ENCODE peak calls at places on chromosomes 3 and 15, in eight cellular contexts. Z is nephron progenitor cell, F is endothelial cell, Y is T-helper 1 cell, P is heart left ventricle, L is Kasumi-1, V is astrocyte of the spinal cord, W is A549. T is an unnamed sample.

GRCh38 chr3:126845910-126846309 is 137.0 kb upstream of the PLXNA1 start:
- DNase-seq in Z (no peak), W (no peak), L (no peak), Y (no peak), F (no peak), P (no peak), V (no peak), T (no peak)

GRCh38 chr15:82952156-82953081 is at the start of gene HOMER2:
- DNase-seq in V (no peak), L (peak; percentile 29), W (no peak), F (peak; percentile 28), Z (peak; percentile 71), Y (no peak), P (peak; percentile 18), T (peak; percentile 10)

GRCh38 chr3:181868576-181868975 is 156.9 kb downstream of the SOX2 start:
- DNase-seq in Y (no peak), W (no peak), P (no peak), F (no peak), V (no peak), Z (no peak), L (no peak), T (no peak)

GRCh38 chr15:74317820-74318375 is 49.5 kb downstream of the CYP11A1 start:
- DNase-seq in L (no peak), Y (no peak), W (peak; percentile 44), P (peak; percentile 91), V (peak; percentile 95), F (peak; percentile 55), Z (peak; percentile 62), T (no peak)

GRCh38 chr15:67777071-67777470 is 48.2 kb upstream of the SKOR1 start:
- DNase-seq in Z (no peak), W (no peak), Y (no peak), L (no peak), P (no peak), F (no peak), V (no peak), T (no peak)

GRCh38 chr15:42584031-42584765 is 8.8 kb downstream of the STARD9 start:
- DNase-seq in P (no peak), W (no peak), V (peak; percentile 10), Y (no peak), F (no peak), L (no peak), Z (no peak), T (no peak)

GRCh38 chr3:170560296-170560695 is 25.6 kb downstream of the SLC7A14 start:
- DNase-seq in Z (no peak), W (no peak), F (no peak), L (no peak), P (no peak), V (no peak), Y (no peak), T (no peak)

GRCh38 chr3:115154611-115155010 is 7.5 kb upstream of the ZBTB20 start:
- DNase-seq in F (no peak), W (no peak), L (no peak), V (no peak), Z (no peak), P (no peak), Y (no peak), T (no peak)

GRCh38 chr3:151798476-151798875 is 15.4 kb upstream of the AADAC start:
- DNase-seq in Y (no peak), Z (no peak), F (no peak), W (no peak), P (no peak), V (peak; percentile 18), L (no peak), T (no peak)

GRCh38 chr3:102748646-102749045 is 313.8 kb downstream of the ZPLD1 start:
- DNase-seq in Z (no peak), P (no peak), W (no peak), L (no peak), F (no peak), Y (no peak), V (no peak), T (no peak)

GRCh38 chr15:31482122-31482922 is 155.7 kb downstream of the KLF13 start:
- DNase-seq in P (no peak), L (no peak), W (no peak), Z (no peak), F (no peak), Y (no peak), V (no peak), T (no peak)

GRCh38 chr15:83612226-83612625 is 41.7 kb upstream of the ADAMTSL3 start:
- DNase-seq in Y (no peak), W (no peak), Z (no peak), L (no peak), P (no peak), F (no peak), V (no peak), T (no peak)

GRCh38 chr15:43185161-43186002 is at the start of gene CCNDBP1:
- DNase-seq in L (peak; percentile 51), Y (peak; percentile 78), W (peak; percentile 93), P (peak; percentile 95), V (peak; percentile 65), F (peak; percentile 72), Z (peak; percentile 95), T (peak; percentile 81)

GRCh38 chr3:136545664-136546266 is 206.4 kb downstream of the STAG1 start:
- DNase-seq in P (no peak), Y (no peak), Z (no peak), F (no peak), L (peak; percentile 36), W (peak; percentile 3), V (peak; percentile 48), T (no peak)

GRCh38 chr3:74537164-74537563 is 77.3 kb downstream of the CNTN3 start:
- DNase-seq in Y (no peak), W (no peak), P (no peak), L (no peak), V (peak; percentile 9), F (no peak), Z (no peak), T (no peak)

GRCh38 chr3:24290596-24290995 is 204.1 kb downstream of the THRB start:
- DNase-seq in Z (no peak), P (no peak), L (no peak), W (no peak), V (no peak), Y (no peak), F (no peak), T (no peak)

GRCh38 chr3:143222505-143222904 is 102.9 kb downstream of the CHST2 start:
- DNase-seq in Z (no peak), W (no peak), F (no peak), P (no peak), L (no peak), V (peak; percentile 15), Y (no peak), T (no peak)

T was measured in CD8-positive, alpha-beta memory T cell.